ENCODE peak calls at places on chromosomes 3 and 15, in ten cellular contexts. A, L, Y, W, F, O, I, U, H and B are unnamed samples.
A peak's percentile ranks its signal among the peaks of the same experiment; 100 is the strongest.

GRCh38 chr15:63908986-63909385 is 75.2 kb upstream of the HERC1 start:
- DNase-seq in U (no peak), H (no peak), W (no peak), Y (peak; percentile 29), L (no peak), I (no peak), F (no peak), A (no peak), O (no peak), B (no peak)

GRCh38 chr3:129051776-129052400 is 8.7 kb upstream of the GP9 start:
- DNase-seq in U (no peak), H (no peak), F (peak; percentile 2), W (no peak), I (no peak), A (no peak), O (peak; percentile 68), Y (no peak), L (no peak), B (no peak)

GRCh38 chr3:190566043-190566933 is 52.4 kb downstream of the IL1RAP start:
- DNase-seq in Y (peak; percentile 100), H (no peak), O (peak; percentile 87), F (peak; percentile 89), U (peak; percentile 74), W (peak; percentile 100), I (peak; percentile 99), A (peak; percentile 64), L (no peak), B (no peak)

GRCh38 chr3:150147776-150148175 is 177.1 kb upstream of the PFN2 start:
- DNase-seq in U (peak; percentile 29), O (no peak), L (no peak), I (no peak), A (no peak), Y (no peak), F (no peak), W (peak; percentile 49), H (no peak), B (no peak)

GRCh38 chr3:40771112-40771511 is 246.4 kb downstream of the ZNF621 start:
- DNase-seq in I (no peak), O (no peak), A (no peak), L (no peak), F (peak; percentile 87), U (no peak), H (no peak), W (no peak), Y (no peak), B (no peak)

GRCh38 chr3:162760789-162761188 is 1264.2 kb downstream of the OTOL1 start:
- DNase-seq in L (no peak), O (no peak), H (no peak), Y (no peak), A (no peak), W (no peak), F (no peak), I (no peak), U (no peak), B (no peak)

GRCh38 chr3:40620151-40620550 is 95.4 kb downstream of the ZNF621 start:
- DNase-seq in A (no peak), U (no peak), L (no peak), Y (no peak), I (no peak), H (no peak), O (no peak), W (no peak), F (no peak), B (no peak)

GRCh38 chr15:100809151-100809550 is 70.5 kb upstream of the ALDH1A3 start:
- DNase-seq in L (no peak), F (no peak), U (no peak), I (no peak), H (no peak), O (no peak), Y (peak; percentile 14), W (peak; percentile 12), A (no peak), B (no peak)

GRCh38 chr3:167728176-167728575 is 6.5 kb downstream of the PDCD10 start:
- DNase-seq in A (no peak), L (no peak), O (no peak), Y (peak; percentile 79), H (no peak), I (peak; percentile 11), F (no peak), U (no peak), W (peak; percentile 71), B (no peak)

GRCh38 chr3:64360261-64360660 is 135.0 kb upstream of the PRICKLE2 start:
- DNase-seq in U (no peak), A (no peak), L (peak; percentile 39), W (no peak), O (no peak), F (no peak), I (no peak), Y (no peak), H (no peak), B (no peak)

GRCh38 chr3:71478568-71478967 is 105.0 kb downstream of the FOXP1 start:
- DNase-seq in U (no peak), W (no peak), L (no peak), H (no peak), Y (no peak), A (no peak), I (peak; percentile 15), F (no peak), O (no peak), B (no peak)

GRCh38 chr3:99866167-99866810 is 48.6 kb downstream of the CMSS1 start:
- DNase-seq in I (peak; percentile 57), Y (peak; percentile 94), F (no peak), L (no peak), U (no peak), O (no peak), H (no peak), W (peak; percentile 69), A (no peak), B (no peak)

DNA sequence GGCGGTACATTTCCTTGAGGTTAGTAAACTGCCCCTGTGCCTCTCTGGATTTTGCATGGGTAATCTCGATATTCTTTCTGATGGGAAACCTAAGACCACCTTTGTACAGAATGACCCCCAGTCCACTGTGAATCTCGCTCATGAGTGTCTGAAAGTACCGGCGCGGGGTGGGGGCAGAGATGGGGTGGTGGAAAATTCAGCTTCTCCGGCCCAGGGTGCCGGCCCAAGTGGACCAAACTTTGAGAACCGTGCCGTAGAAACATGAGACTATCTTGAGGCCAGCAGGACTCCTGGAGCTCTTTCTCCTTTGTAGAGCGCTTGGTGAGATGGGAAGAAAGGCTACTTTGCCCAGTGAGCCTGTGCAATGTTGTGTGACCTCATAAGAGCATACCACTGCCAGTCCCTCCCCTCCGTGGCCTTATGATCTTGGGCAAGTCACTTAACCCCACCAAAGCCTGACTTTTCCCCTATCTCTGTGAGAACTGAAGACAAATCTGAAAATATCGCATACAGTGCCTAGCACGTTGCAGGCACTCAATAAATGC is 40.3 kb upstream of the VEPH1 start:
- DNase-seq in Y (peak; percentile 40), F (no peak), W (peak; percentile 35), A (no peak), I (no peak), H (no peak), L (no peak), O (no peak), U (no peak), B (no peak)
- TF ChIP-seq CTCF in Y (no peak), F (no peak), W (no peak), A (no peak), I (no peak), H (no peak), L (no peak), O (no peak), U (no peak), B (no peak)

GRCh38 chr15:59739557-59740186 is 50.6 kb upstream of the BNIP2 start:
- DNase-seq in I (no peak), L (peak; percentile 25), Y (no peak), F (no peak), O (no peak), W (no peak), U (no peak), A (no peak), H (no peak), B (no peak)

GRCh38 chr15:59746777-59747176 is 57.7 kb upstream of the BNIP2 start:
- DNase-seq in F (no peak), L (no peak), U (no peak), O (no peak), I (no peak), Y (no peak), H (no peak), A (no peak), W (no peak), B (no peak)

GRCh38 chr15:59736181-59736580 is 47.1 kb upstream of the BNIP2 start:
- DNase-seq in U (no peak), W (no peak), L (no peak), I (no peak), H (no peak), O (no peak), F (no peak), Y (no peak), A (no peak), B (no peak)

GRCh38 chr15:59738676-59739075 is 49.6 kb upstream of the BNIP2 start:
- DNase-seq in Y (no peak), U (no peak), O (no peak), I (no peak), F (no peak), W (no peak), A (no peak), L (no peak), H (no peak), B (no peak)

GRCh38 chr15:59741274-59741906 is 52.3 kb upstream of the BNIP2 start:
- DNase-seq in W (peak; percentile 7), U (no peak), A (no peak), I (no peak), Y (peak; percentile 9), H (peak; percentile 55), L (no peak), F (no peak), O (no peak), B (no peak)
- TF ChIP-seq CTCF in W (peak; percentile 18), U (peak; percentile 26), A (peak; percentile 35), I (peak; percentile 31), Y (peak; percentile 30), H (peak; percentile 56), L (no peak), F (no peak), O (no peak), B (no peak)

DNA sequence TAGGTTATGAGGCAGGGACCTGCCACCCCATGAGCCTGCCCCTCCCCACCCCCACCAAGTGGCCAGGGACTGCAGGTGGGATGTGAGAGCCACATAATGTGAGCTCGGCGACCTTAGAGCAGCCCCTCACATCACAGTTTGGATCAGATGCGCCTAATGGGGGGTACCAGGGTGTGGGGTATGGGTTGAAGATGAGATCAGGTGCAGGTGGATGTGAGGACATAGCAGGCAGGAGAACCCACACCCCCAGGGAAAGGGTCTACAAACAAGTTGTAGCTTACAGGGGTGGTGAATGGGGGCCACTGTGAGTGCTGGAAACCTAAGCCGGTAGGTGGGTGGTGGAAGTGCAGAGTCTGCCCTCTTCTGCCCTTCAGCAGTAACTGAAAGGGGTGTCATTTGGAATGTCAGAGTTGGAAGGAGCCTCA is 94.0 kb downstream of the CORO2B start:
- DNase-seq in Y (peak; percentile 27), H (peak; percentile 68), O (no peak), U (no peak), A (no peak), F (peak; percentile 60), I (no peak), L (no peak), W (peak; percentile 33), B (no peak)
- TF ChIP-seq CTCF in Y (peak; percentile 58), H (peak; percentile 54), O (no peak), U (no peak), A (peak; percentile 41), F (no peak), I (peak; percentile 20), L (no peak), W (peak; percentile 45), B (no peak)

DNA sequence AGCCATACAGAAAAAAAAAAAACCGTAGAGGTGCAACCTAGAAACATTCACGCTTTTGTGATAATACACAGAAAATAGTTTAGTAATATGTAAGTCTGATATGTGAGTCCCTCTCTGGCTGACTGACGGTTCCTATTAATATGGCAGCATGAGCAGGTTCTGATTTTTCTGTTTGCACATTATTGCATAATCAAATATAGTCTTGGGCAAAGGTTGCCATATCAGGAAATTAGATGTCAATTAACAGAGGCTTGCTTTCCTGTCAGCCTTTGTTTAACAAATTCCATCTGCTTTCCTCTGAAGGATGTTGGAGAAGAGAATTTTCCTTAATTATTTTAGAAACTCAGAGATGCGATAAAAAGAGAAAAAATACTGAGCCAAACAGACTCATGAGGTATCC is 14.8 kb downstream of the GABRB3 start:
- DNase-seq in H (no peak), O (no peak), Y (no peak), I (no peak), L (no peak), W (no peak), A (no peak), F (no peak), U (no peak), B (no peak)
- TF ChIP-seq CTCF in H (no peak), O (no peak), Y (no peak), I (no peak), L (no peak), W (no peak), A (no peak), F (no peak), U (no peak), B (no peak)